ENCODE peak calls at places on chromosomes 3 and 15, in nine cellular contexts. D, K, Q, P, W, J, B, Z and I are unnamed samples.

GRCh38 chr3:73784647-73785420 is 160.1 kb upstream of the PDZRN3 start:
- DNase-seq in W (no peak), J (no peak), P (no peak), K (peak), Q (no peak), Z (no peak), B (peak), D (peak), I (no peak)

GRCh38 chr15:28989239-28989830 is 103.6 kb downstream of the APBA2 start:
- DNase-seq in P (peak), Q (no peak), J (no peak), D (peak), W (no peak), B (no peak), K (no peak), Z (no peak), I (no peak)

GRCh38 chr3:176430244-176430893 is 766.9 kb downstream of the TBL1XR1 start:
- DNase-seq in K (peak), Q (no peak), D (peak), W (no peak), J (no peak), P (peak), B (peak), Z (no peak), I (no peak)

GRCh38 chr15:98272586-98272985 is 312.1 kb downstream of the ARRDC4 start:
- DNase-seq in W (no peak), Z (no peak), J (no peak), D (no peak), Q (no peak), K (no peak), P (no peak), B (no peak), I (no peak)

GRCh38 chr3:153026026-153026425 is 136.0 kb upstream of the RAP2B start:
- DNase-seq in K (peak), P (no peak), J (no peak), D (peak), B (peak), Z (no peak), W (no peak), Q (no peak), I (no peak)

GRCh38 chr15:101215681-101216080 is 36.2 kb downstream of the CHSY1 start:
- DNase-seq in W (no peak), P (no peak), K (no peak), Z (no peak), J (no peak), D (no peak), Q (no peak), B (no peak), I (no peak)

GRCh38 chr15:77497108-77497737 is 76.5 kb downstream of the HMG20A start:
- DNase-seq in B (peak), Z (no peak), J (no peak), K (peak), W (peak), Q (peak), P (no peak), D (peak), I (no peak)

GRCh38 chr3:99578339-99578970 is 59.9 kb upstream of the COL8A1 start:
- DNase-seq in Z (no peak), Q (no peak), W (no peak), K (peak), P (no peak), B (no peak), J (no peak), D (peak), I (no peak)

GRCh38 chr3:161474691-161475090 is 21.9 kb upstream of the OTOL1 start:
- DNase-seq in K (no peak), D (no peak), W (no peak), P (no peak), B (no peak), Z (no peak), J (no peak), Q (no peak), I (no peak)

GRCh38 chr15:36877796-36878744 is 222.3 kb downstream of the MEIS2 start:
- DNase-seq in B (no peak), P (no peak), D (no peak), Z (no peak), Q (no peak), W (no peak), K (no peak), J (no peak), I (no peak)

GRCh38 chr15:67776600-67776999 is 48.7 kb upstream of the SKOR1 start:
- DNase-seq in D (peak), Z (no peak), B (no peak), K (peak), Q (no peak), P (no peak), W (no peak), J (no peak), I (no peak)

GRCh38 chr15:67307156-67307555 is 52.6 kb downstream of the IQCH start:
- DNase-seq in D (no peak), J (no peak), Z (no peak), W (no peak), K (peak), Q (no peak), P (no peak), B (peak), I (no peak)

GRCh38 chr3:20037255-20037996 is 2.8 kb upstream of the KAT2B start:
- DNase-seq in K (no peak), Q (no peak), P (no peak), W (no peak), B (no peak), J (no peak), D (no peak), Z (no peak), I (no peak)

GRCh38 chr3:4522962-4523361 is 29.8 kb downstream of the ITPR1 start:
- DNase-seq in Q (no peak), D (no peak), K (no peak), W (no peak), P (no peak), B (no peak), J (no peak), Z (no peak), I (no peak)

GRCh38 chr15:69557340-69558137 is 104.9 kb downstream of the RPLP1 start:
- DNase-seq in D (peak), W (no peak), B (peak), Z (no peak), J (no peak), K (peak), Q (no peak), P (no peak), I (no peak)

GRCh38 chr3:197682713-197683112 is 54.0 kb downstream of the RUBCN start:
- DNase-seq in K (no peak), D (no peak), Z (no peak), P (no peak), W (no peak), Q (no peak), J (no peak), B (no peak), I (no peak)

GRCh38 chr3:79766474-79767193 is 1.2 kb downstream of the ROBO1 start:
- DNase-seq in P (peak), B (no peak), Q (no peak), D (no peak), Z (no peak), K (peak), W (no peak), J (no peak), I (no peak)

GRCh38 chr3:4741404-4742307 is 237.6 kb upstream of the BHLHE40 start:
- DNase-seq in B (peak), Z (no peak), P (no peak), Q (no peak), D (peak), J (no peak), K (peak), W (peak), I (peak)

GRCh38 chr15:88127477-88127799 is 129.1 kb downstream of the NTRK3 start:
- DNase-seq in Z (no peak), W (no peak), P (no peak), B (no peak), J (no peak), D (no peak), Q (no peak), K (no peak), I (no peak)

GRCh38 chr3:28328188-28329151 is 20.1 kb upstream of the ZCWPW2 start:
- DNase-seq in Z (no peak), W (no peak), Q (no peak), K (peak), D (no peak), P (no peak), J (no peak), B (peak), I (no peak)

GRCh38 chr15:33955945-33956344 is 12.4 kb upstream of the CHRM5 start:
- DNase-seq in W (no peak), Z (no peak), D (no peak), K (no peak), J (no peak), B (no peak), P (no peak), Q (no peak), I (no peak)

GRCh38 chr3:168847293-168847883 is 751.7 kb upstream of the GOLIM4 start:
- DNase-seq in P (peak), B (peak), Q (no peak), J (no peak), K (peak), D (peak), W (no peak), Z (no peak), I (no peak)

GRCh38 chr3:20039765-20040475 is at the start of gene KAT2B:
- DNase-seq in Q (peak), K (peak), Z (peak), J (peak), D (peak), P (peak), W (peak), B (peak), I (peak)

GRCh38 chr15:57605491-57605890 is 13.8 kb downstream of the MYZAP start:
- DNase-seq in B (no peak), J (no peak), W (no peak), Z (no peak), Q (no peak), P (no peak), K (no peak), D (no peak), I (no peak)

GRCh38 chr3:11047500-11047899 is 55.0 kb downstream of the SLC6A1 start:
- DNase-seq in D (no peak), Q (no peak), Z (no peak), B (no peak), J (no peak), K (no peak), W (no peak), P (no peak), I (no peak)

GRCh38 chr15:92884459-92884812 is 15.7 kb upstream of the CHD2 start:
- DNase-seq in W (no peak), Q (no peak), P (no peak), B (no peak), Z (no peak), K (no peak), D (no peak), J (no peak), I (no peak)

GRCh38 chr3:107978116-107979057 is 112.4 kb downstream of the CD47 start:
- DNase-seq in J (no peak), Q (no peak), W (no peak), B (no peak), P (no peak), D (no peak), K (no peak), Z (no peak), I (no peak)

GRCh38 chr15:71051539-71051938 is 63.7 kb upstream of the THSD4 start:
- DNase-seq in D (no peak), W (no peak), K (peak), J (no peak), Q (peak), Z (no peak), B (peak), P (no peak), I (no peak)

GRCh38 chr3:100993309-100993708 is at the start of gene ABI3BP:
- DNase-seq in K (peak), W (peak), D (peak), J (no peak), B (peak), P (peak), Q (peak), Z (no peak), I (peak)

GRCh38 chr3:57749542-57749941 is 6.6 kb upstream of the SLMAP start:
- DNase-seq in B (no peak), J (no peak), D (no peak), P (no peak), W (no peak), Z (no peak), Q (no peak), K (no peak), I (no peak)